ENCODE peak calls at places on chromosomes 7 and 10, in five cellular contexts. One of them, this sample, is unnamed.

GRCh38 chr7:121187676-121188075 is 141.1 kb upstream of the WNT16 start:
- DNase-seq in GM12865: no peak
- DNase-seq in T-helper 2 cell: no peak
- DNase-seq in NB4: peak
- DNase-seq in ACHN: no peak
- DNase-seq in this sample: no peak

GRCh38 chr7:106905734-106906133 is 40.7 kb downstream of the PIK3CG start:
- DNase-seq in NB4: no peak
- DNase-seq in GM12865: no peak
- DNase-seq in T-helper 2 cell: no peak
- DNase-seq in ACHN: no peak
- DNase-seq in this sample: no peak

GRCh38 chr7:29866490-29866930 is 60.2 kb downstream of the WIPF3 start:
- DNase-seq in GM12865: no peak
- DNase-seq in T-helper 2 cell: no peak
- DNase-seq in NB4: no peak
- DNase-seq in ACHN: no peak
- DNase-seq in this sample: peak

GRCh38 chr7:154503962-154504550 is 451.9 kb downstream of the DPP6 start:
- DNase-seq in ACHN: peak
- DNase-seq in NB4: peak
- DNase-seq in T-helper 2 cell: no peak
- DNase-seq in GM12865: peak
- DNase-seq in this sample: peak

GRCh38 chr7:71312755-71313490 is 181.0 kb downstream of the GALNT17 start:
- DNase-seq in NB4: no peak
- DNase-seq in ACHN: no peak
- DNase-seq in T-helper 2 cell: no peak
- DNase-seq in GM12865: no peak
- DNase-seq in this sample: no peak

GRCh38 chr10:129035052-129035805 is 431.8 kb upstream of the MGMT start:
- DNase-seq in T-helper 2 cell: no peak
- DNase-seq in GM12865: peak
- DNase-seq in ACHN: peak
- DNase-seq in NB4: peak
- DNase-seq in this sample: no peak

GRCh38 chr7:16402940-16403339 is 18.4 kb downstream of the CRPPA start:
- DNase-seq in T-helper 2 cell: no peak
- DNase-seq in GM12865: no peak
- DNase-seq in ACHN: no peak
- DNase-seq in NB4: no peak
- DNase-seq in this sample: no peak

GRCh38 chr10:7887417-7887816 is 69.1 kb downstream of the TAF3 start:
- DNase-seq in ACHN: no peak
- DNase-seq in T-helper 2 cell: no peak
- DNase-seq in NB4: no peak
- DNase-seq in GM12865: no peak
- DNase-seq in this sample: no peak

GRCh38 chr7:22093003-22093402 is 147.3 kb upstream of the CDCA7L start:
- DNase-seq in T-helper 2 cell: no peak
- DNase-seq in GM12865: no peak
- DNase-seq in NB4: no peak
- DNase-seq in ACHN: no peak
- DNase-seq in this sample: no peak

GRCh38 chr10:72883861-72884260 is 9.7 kb upstream of the OIT3 start:
- DNase-seq in GM12865: no peak
- DNase-seq in T-helper 2 cell: no peak
- DNase-seq in ACHN: no peak
- DNase-seq in NB4: no peak
- DNase-seq in this sample: no peak

GRCh38 chr7:158447206-158448171 is 140.1 kb downstream of the PTPRN2 start:
- DNase-seq in T-helper 2 cell: no peak
- DNase-seq in ACHN: no peak
- DNase-seq in NB4: no peak
- DNase-seq in GM12865: no peak
- DNase-seq in this sample: no peak

GRCh38 chr7:50821457-50821977 is 38.8 kb upstream of the GRB10 start:
- DNase-seq in T-helper 2 cell: no peak
- DNase-seq in NB4: no peak
- DNase-seq in ACHN: no peak
- DNase-seq in GM12865: no peak
- DNase-seq in this sample: no peak

GRCh38 chr10:46091834-46092522 is 45.9 kb upstream of the MSMB start:
- DNase-seq in GM12865: peak
- DNase-seq in NB4: peak
- DNase-seq in T-helper 2 cell: no peak
- DNase-seq in ACHN: no peak
- DNase-seq in this sample: no peak

GRCh38 chr10:72186633-72187330 is 29.0 kb upstream of the ANAPC16 start:
- DNase-seq in GM12865: no peak
- DNase-seq in NB4: no peak
- DNase-seq in T-helper 2 cell: no peak
- DNase-seq in ACHN: no peak
- DNase-seq in this sample: peak

GRCh38 chr10:78755877-78756455 is 312.8 kb upstream of the ZMIZ1 start:
- DNase-seq in NB4: no peak
- DNase-seq in GM12865: no peak
- DNase-seq in ACHN: no peak
- DNase-seq in T-helper 2 cell: no peak
- DNase-seq in this sample: no peak

This sample was measured in globus pallidus.